ENCODE peak calls at places on chromosome 10, in eight cellular contexts. One of them, this sample, is unnamed.
A peak's percentile ranks its signal among the peaks of the same experiment; 100 is the strongest.

GRCh38 chr10:74071151-74071550 is 73.2 kb downstream of the VCL start:
- DNase-seq in lower lobe of right lung: no peak
- DNase-seq in fibroblast of the aortic adventitia: peak; percentile 84
- DNase-seq in astrocyte: peak; percentile 94
- DNase-seq in heart right ventricle: no peak
- DNase-seq in CD8-positive, alpha-beta T cell: no peak
- DNase-seq in spleen: no peak
- DNase-seq in GM12878: no peak
- DNase-seq in this sample: no peak

GRCh38 chr10:62805139-62806092 is 896 bp downstream of the ADO start:
- DNase-seq in fibroblast of the aortic adventitia: peak; percentile 39
- DNase-seq in astrocyte: peak; percentile 38
- DNase-seq in GM12878: no peak
- DNase-seq in CD8-positive, alpha-beta T cell: no peak
- DNase-seq in heart right ventricle: peak; percentile 32
- DNase-seq in lower lobe of right lung: peak; percentile 71
- DNase-seq in spleen: peak; percentile 93
- DNase-seq in this sample: peak; percentile 20

GRCh38 chr10:119942973-119943372 is 50.4 kb downstream of the SEC23IP start:
- DNase-seq in lower lobe of right lung: no peak
- DNase-seq in heart right ventricle: no peak
- DNase-seq in GM12878: no peak
- DNase-seq in CD8-positive, alpha-beta T cell: no peak
- DNase-seq in astrocyte: no peak
- DNase-seq in spleen: no peak
- DNase-seq in fibroblast of the aortic adventitia: peak; percentile 28
- DNase-seq in this sample: no peak

GRCh38 chr10:5779753-5780152 is 33.5 kb downstream of the GDI2 start:
- DNase-seq in CD8-positive, alpha-beta T cell: no peak
- DNase-seq in lower lobe of right lung: no peak
- DNase-seq in spleen: no peak
- DNase-seq in fibroblast of the aortic adventitia: no peak
- DNase-seq in astrocyte: no peak
- DNase-seq in heart right ventricle: no peak
- DNase-seq in GM12878: no peak
- DNase-seq in this sample: no peak

GRCh38 chr10:60964257-60965235 is 20.6 kb upstream of the RHOBTB1 start:
- DNase-seq in lower lobe of right lung: peak; percentile 51
- DNase-seq in GM12878: no peak
- DNase-seq in spleen: peak; percentile 71
- DNase-seq in astrocyte: peak; percentile 85
- DNase-seq in fibroblast of the aortic adventitia: peak; percentile 88
- DNase-seq in heart right ventricle: peak; percentile 40
- DNase-seq in CD8-positive, alpha-beta T cell: no peak
- DNase-seq in this sample: no peak

GRCh38 chr10:10332786-10333185 is 684.9 kb upstream of the CELF2 start:
- DNase-seq in spleen: no peak
- DNase-seq in CD8-positive, alpha-beta T cell: no peak
- DNase-seq in heart right ventricle: no peak
- DNase-seq in lower lobe of right lung: no peak
- DNase-seq in astrocyte: no peak
- DNase-seq in fibroblast of the aortic adventitia: no peak
- DNase-seq in GM12878: no peak
- DNase-seq in this sample: no peak

GRCh38 chr10:15168296-15168780 is at the start of gene NMT2:
- DNase-seq in fibroblast of the aortic adventitia: no peak
- DNase-seq in GM12878: no peak
- DNase-seq in CD8-positive, alpha-beta T cell: no peak
- DNase-seq in astrocyte: peak; percentile 55
- DNase-seq in heart right ventricle: peak; percentile 89
- DNase-seq in lower lobe of right lung: peak; percentile 91
- DNase-seq in spleen: peak; percentile 98
- DNase-seq in this sample: peak; percentile 81

GRCh38 chr10:34979938-34980337 is 110.2 kb downstream of the CUL2 start:
- DNase-seq in CD8-positive, alpha-beta T cell: no peak
- DNase-seq in spleen: no peak
- DNase-seq in GM12878: no peak
- DNase-seq in astrocyte: no peak
- DNase-seq in lower lobe of right lung: no peak
- DNase-seq in heart right ventricle: no peak
- DNase-seq in fibroblast of the aortic adventitia: no peak
- DNase-seq in this sample: no peak

GRCh38 chr10:47361293-47361692 is 13.1 kb downstream of the RBP3 start:
- DNase-seq in heart right ventricle: peak; percentile 31
- DNase-seq in astrocyte: no peak
- DNase-seq in fibroblast of the aortic adventitia: peak; percentile 29
- DNase-seq in spleen: peak; percentile 59
- DNase-seq in GM12878: no peak
- DNase-seq in lower lobe of right lung: no peak
- DNase-seq in CD8-positive, alpha-beta T cell: no peak
- DNase-seq in this sample: no peak

GRCh38 chr10:28434063-28434462 is 98.9 kb upstream of the WAC start:
- DNase-seq in fibroblast of the aortic adventitia: no peak
- DNase-seq in GM12878: no peak
- DNase-seq in CD8-positive, alpha-beta T cell: no peak
- DNase-seq in heart right ventricle: no peak
- DNase-seq in spleen: no peak
- DNase-seq in astrocyte: no peak
- DNase-seq in lower lobe of right lung: no peak
- DNase-seq in this sample: no peak

GRCh38 chr10:60480865-60481563 is 91.3 kb upstream of the ANK3 start:
- DNase-seq in GM12878: no peak
- DNase-seq in CD8-positive, alpha-beta T cell: no peak
- DNase-seq in spleen: no peak
- DNase-seq in astrocyte: peak; percentile 87
- DNase-seq in heart right ventricle: no peak
- DNase-seq in lower lobe of right lung: no peak
- DNase-seq in fibroblast of the aortic adventitia: peak; percentile 96
- DNase-seq in this sample: no peak

GRCh38 chr10:27745719-27746363 is at the start of gene MKX:
- DNase-seq in spleen: no peak
- DNase-seq in heart right ventricle: no peak
- DNase-seq in lower lobe of right lung: peak; percentile 66
- DNase-seq in fibroblast of the aortic adventitia: no peak
- DNase-seq in astrocyte: peak; percentile 27
- DNase-seq in GM12878: no peak
- DNase-seq in CD8-positive, alpha-beta T cell: no peak
- DNase-seq in this sample: peak; percentile 15

GRCh38 chr10:29804025-29804852 is 169.5 kb upstream of the SVIL start:
- DNase-seq in heart right ventricle: no peak
- DNase-seq in astrocyte: peak; percentile 87
- DNase-seq in spleen: no peak
- DNase-seq in CD8-positive, alpha-beta T cell: no peak
- DNase-seq in fibroblast of the aortic adventitia: peak; percentile 78
- DNase-seq in GM12878: no peak
- DNase-seq in lower lobe of right lung: peak; percentile 39
- DNase-seq in this sample: no peak

GRCh38 chr10:119517235-119518141 is 25.0 kb downstream of the RGS10 start:
- DNase-seq in astrocyte: peak; percentile 46
- DNase-seq in heart right ventricle: no peak
- DNase-seq in GM12878: peak; percentile 59
- DNase-seq in lower lobe of right lung: peak; percentile 64
- DNase-seq in spleen: peak; percentile 85
- DNase-seq in CD8-positive, alpha-beta T cell: no peak
- DNase-seq in fibroblast of the aortic adventitia: no peak
- DNase-seq in this sample: peak; percentile 59

GRCh38 chr10:28082316-28082715 is 83.4 kb upstream of the ODAD2 start:
- DNase-seq in CD8-positive, alpha-beta T cell: no peak
- DNase-seq in GM12878: no peak
- DNase-seq in spleen: no peak
- DNase-seq in fibroblast of the aortic adventitia: no peak
- DNase-seq in lower lobe of right lung: no peak
- DNase-seq in astrocyte: no peak
- DNase-seq in heart right ventricle: no peak
- DNase-seq in this sample: no peak

GRCh38 chr10:34698979-34699378 is 116.1 kb downstream of the PARD3 start:
- DNase-seq in CD8-positive, alpha-beta T cell: no peak
- DNase-seq in GM12878: no peak
- DNase-seq in spleen: no peak
- DNase-seq in fibroblast of the aortic adventitia: peak; percentile 80
- DNase-seq in heart right ventricle: no peak
- DNase-seq in lower lobe of right lung: no peak
- DNase-seq in astrocyte: peak; percentile 72
- DNase-seq in this sample: no peak

GRCh38 chr10:15684768-15685167 is 35.0 kb downstream of the ITGA8 start:
- DNase-seq in astrocyte: no peak
- DNase-seq in GM12878: no peak
- DNase-seq in fibroblast of the aortic adventitia: no peak
- DNase-seq in spleen: no peak
- DNase-seq in CD8-positive, alpha-beta T cell: no peak
- DNase-seq in heart right ventricle: no peak
- DNase-seq in lower lobe of right lung: no peak
- DNase-seq in this sample: no peak

GRCh38 chr10:106078796-106079576 is 1085.5 kb downstream of the SORCS1 start:
- DNase-seq in spleen: no peak
- DNase-seq in astrocyte: peak; percentile 8
- DNase-seq in lower lobe of right lung: no peak
- DNase-seq in fibroblast of the aortic adventitia: peak; percentile 8
- DNase-seq in CD8-positive, alpha-beta T cell: no peak
- DNase-seq in heart right ventricle: no peak
- DNase-seq in GM12878: no peak
- DNase-seq in this sample: no peak

GRCh38 chr10:30219977-30220751 is 128.9 kb downstream of the MTPAP start:
- DNase-seq in fibroblast of the aortic adventitia: no peak
- DNase-seq in GM12878: no peak
- DNase-seq in CD8-positive, alpha-beta T cell: no peak
- DNase-seq in spleen: no peak
- DNase-seq in heart right ventricle: no peak
- DNase-seq in lower lobe of right lung: peak; percentile 47
- DNase-seq in astrocyte: peak; percentile 25
- DNase-seq in this sample: no peak

GRCh38 chr10:79336739-79337138 is 10.5 kb upstream of the PPIF start:
- DNase-seq in heart right ventricle: no peak
- DNase-seq in GM12878: no peak
- DNase-seq in astrocyte: no peak
- DNase-seq in lower lobe of right lung: no peak
- DNase-seq in CD8-positive, alpha-beta T cell: no peak
- DNase-seq in fibroblast of the aortic adventitia: no peak
- DNase-seq in spleen: no peak
- DNase-seq in this sample: no peak

GRCh38 chr10:12606461-12606860 is 257.1 kb downstream of the CAMK1D start:
- DNase-seq in heart right ventricle: no peak
- DNase-seq in fibroblast of the aortic adventitia: no peak
- DNase-seq in astrocyte: no peak
- DNase-seq in CD8-positive, alpha-beta T cell: no peak
- DNase-seq in lower lobe of right lung: no peak
- DNase-seq in spleen: no peak
- DNase-seq in GM12878: no peak
- DNase-seq in this sample: no peak

GRCh38 chr10:110461088-110461487 is 36.6 kb upstream of the DUSP5 start:
- DNase-seq in heart right ventricle: no peak
- DNase-seq in spleen: peak; percentile 70
- DNase-seq in CD8-positive, alpha-beta T cell: no peak
- DNase-seq in astrocyte: no peak
- DNase-seq in fibroblast of the aortic adventitia: no peak
- DNase-seq in GM12878: no peak
- DNase-seq in lower lobe of right lung: no peak
- DNase-seq in this sample: no peak

GRCh38 chr10:110457851-110458582 is 39.7 kb upstream of the DUSP5 start:
- DNase-seq in GM12878: no peak
- DNase-seq in fibroblast of the aortic adventitia: no peak
- DNase-seq in CD8-positive, alpha-beta T cell: no peak
- DNase-seq in heart right ventricle: no peak
- DNase-seq in spleen: peak; percentile 78
- DNase-seq in astrocyte: no peak
- DNase-seq in lower lobe of right lung: no peak
- DNase-seq in this sample: no peak

GRCh38 chr10:110460111-110460809 is 37.4 kb upstream of the DUSP5 start:
- DNase-seq in spleen: peak; percentile 81
- DNase-seq in GM12878: no peak
- DNase-seq in astrocyte: peak; percentile 14
- DNase-seq in heart right ventricle: peak; percentile 29
- DNase-seq in CD8-positive, alpha-beta T cell: no peak
- DNase-seq in fibroblast of the aortic adventitia: no peak
- DNase-seq in lower lobe of right lung: no peak
- DNase-seq in this sample: peak; percentile 40

GRCh38 chr10:110458583-110458920 is 39.2 kb upstream of the DUSP5 start:
- DNase-seq in CD8-positive, alpha-beta T cell: no peak
- DNase-seq in lower lobe of right lung: no peak
- DNase-seq in astrocyte: no peak
- DNase-seq in spleen: peak; percentile 63
- DNase-seq in GM12878: no peak
- DNase-seq in fibroblast of the aortic adventitia: peak; percentile 31
- DNase-seq in heart right ventricle: peak; percentile 37
- DNase-seq in this sample: no peak

GRCh38 chr10:110459600-110459999 is 38.1 kb upstream of the DUSP5 start:
- DNase-seq in lower lobe of right lung: no peak
- DNase-seq in spleen: no peak
- DNase-seq in heart right ventricle: no peak
- DNase-seq in GM12878: no peak
- DNase-seq in astrocyte: no peak
- DNase-seq in fibroblast of the aortic adventitia: no peak
- DNase-seq in CD8-positive, alpha-beta T cell: no peak
- DNase-seq in this sample: no peak
- TF ChIP-seq CTCF in lower lobe of right lung: no peak
- TF ChIP-seq CTCF in spleen: no peak
- TF ChIP-seq CTCF in heart right ventricle: no peak
- TF ChIP-seq CTCF in GM12878: no peak
- TF ChIP-seq CTCF in astrocyte: no peak
- TF ChIP-seq CTCF in fibroblast of the aortic adventitia: no peak
- TF ChIP-seq CTCF in CD8-positive, alpha-beta T cell: no peak
- TF ChIP-seq CTCF in this sample: no peak

DNA sequence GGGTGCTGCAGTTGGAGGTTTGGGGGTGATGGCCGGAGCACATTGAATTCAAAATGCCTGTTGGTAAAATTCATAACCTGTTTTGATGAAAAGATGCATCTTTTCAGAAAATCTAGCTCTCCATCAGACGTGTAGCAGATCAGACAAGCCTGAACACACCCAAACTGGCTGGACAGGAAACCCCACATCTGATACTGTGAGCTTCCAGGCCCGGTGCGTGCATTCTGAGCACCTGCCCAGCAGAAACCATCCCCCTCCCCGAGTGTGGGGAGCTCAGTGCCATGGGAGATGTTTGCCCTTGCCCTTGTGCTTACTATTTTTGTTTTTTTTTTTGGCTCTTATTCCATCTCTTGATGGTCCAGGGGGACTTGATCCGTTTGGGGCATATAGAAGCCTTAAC is 417.0 kb downstream of the TCERG1L start:
- DNase-seq in CD8-positive, alpha-beta T cell: no peak
- DNase-seq in spleen: no peak
- DNase-seq in heart right ventricle: no peak
- DNase-seq in lower lobe of right lung: no peak
- DNase-seq in GM12878: no peak
- DNase-seq in astrocyte: no peak
- DNase-seq in fibroblast of the aortic adventitia: no peak
- DNase-seq in this sample: no peak
- TF ChIP-seq CTCF in CD8-positive, alpha-beta T cell: no peak
- TF ChIP-seq CTCF in spleen: no peak
- TF ChIP-seq CTCF in heart right ventricle: no peak
- TF ChIP-seq CTCF in lower lobe of right lung: no peak
- TF ChIP-seq CTCF in GM12878: no peak
- TF ChIP-seq CTCF in astrocyte: no peak
- TF ChIP-seq CTCF in fibroblast of the aortic adventitia: no peak
- TF ChIP-seq CTCF in this sample: no peak

GRCh38 chr10:43785252-43785651 is 136.6 kb upstream of the ZNF32 start:
- DNase-seq in astrocyte: no peak
- DNase-seq in CD8-positive, alpha-beta T cell: no peak
- DNase-seq in GM12878: no peak
- DNase-seq in spleen: no peak
- DNase-seq in lower lobe of right lung: no peak
- DNase-seq in heart right ventricle: no peak
- DNase-seq in fibroblast of the aortic adventitia: no peak
- DNase-seq in this sample: no peak
- TF ChIP-seq CTCF in astrocyte: no peak
- TF ChIP-seq CTCF in CD8-positive, alpha-beta T cell: no peak
- TF ChIP-seq CTCF in GM12878: no peak
- TF ChIP-seq CTCF in spleen: no peak
- TF ChIP-seq CTCF in lower lobe of right lung: peak; percentile 11
- TF ChIP-seq CTCF in heart right ventricle: peak; percentile 26
- TF ChIP-seq CTCF in fibroblast of the aortic adventitia: peak; percentile 21
- TF ChIP-seq CTCF in this sample: no peak

GRCh38 chr10:1074063-1074747 is 18.0 kb downstream of the WDR37 start:
- DNase-seq in spleen: no peak
- DNase-seq in heart right ventricle: no peak
- DNase-seq in astrocyte: no peak
- DNase-seq in GM12878: no peak
- DNase-seq in lower lobe of right lung: no peak
- DNase-seq in CD8-positive, alpha-beta T cell: no peak
- DNase-seq in fibroblast of the aortic adventitia: no peak
- DNase-seq in this sample: no peak
- TF ChIP-seq CTCF in spleen: no peak
- TF ChIP-seq CTCF in heart right ventricle: peak; percentile 18
- TF ChIP-seq CTCF in astrocyte: no peak
- TF ChIP-seq CTCF in GM12878: peak; percentile 29
- TF ChIP-seq CTCF in lower lobe of right lung: no peak
- TF ChIP-seq CTCF in CD8-positive, alpha-beta T cell: peak; percentile 34
- TF ChIP-seq CTCF in fibroblast of the aortic adventitia: no peak
- TF ChIP-seq CTCF in this sample: no peak